ENCODE peak calls at places on chromosomes 1 and 21, in six cellular contexts. One of them, this sample, is unnamed.
A peak's percentile ranks its signal among the peaks of the same experiment; 100 is the strongest.

GRCh38 chr1:172254521-172255222 is 165.8 kb upstream of the C1orf105 start:
- DNase-seq in activated T-cell treated with anti-CD3 and anti-CD28 coated beads for 48 hours: no peak
- DNase-seq in NCI-H2081: no peak
- DNase-seq in AML-193: no peak
- DNase-seq in NCI-H345: no peak
- DNase-seq in heart left ventricle: no peak
- DNase-seq in this sample: peak; percentile 88

GRCh38 chr1:207084701-207085180 is 3.9 kb upstream of the C4BPB start:
- DNase-seq in activated T-cell treated with anti-CD3 and anti-CD28 coated beads for 48 hours: peak; percentile 12
- DNase-seq in AML-193: peak; percentile 29
- DNase-seq in NCI-H2081: peak; percentile 39
- DNase-seq in NCI-H345: peak; percentile 63
- DNase-seq in heart left ventricle: no peak
- DNase-seq in this sample: peak; percentile 73

GRCh38 chr1:153288634-153289275 is 24.0 kb downstream of the PGLYRP3 start:
- DNase-seq in NCI-H345: no peak
- DNase-seq in AML-193: no peak
- DNase-seq in heart left ventricle: no peak
- DNase-seq in NCI-H2081: no peak
- DNase-seq in activated T-cell treated with anti-CD3 and anti-CD28 coated beads for 48 hours: peak; percentile 27
- DNase-seq in this sample: peak; percentile 21

GRCh38 chr1:82598816-82599215 is 798.1 kb downstream of the ADGRL2 start:
- DNase-seq in NCI-H2081: no peak
- DNase-seq in NCI-H345: no peak
- DNase-seq in heart left ventricle: no peak
- DNase-seq in activated T-cell treated with anti-CD3 and anti-CD28 coated beads for 48 hours: no peak
- DNase-seq in AML-193: no peak
- DNase-seq in this sample: no peak

GRCh38 chr1:110187139-110187890 is 22.8 kb upstream of the KCNC4 start:
- DNase-seq in activated T-cell treated with anti-CD3 and anti-CD28 coated beads for 48 hours: no peak
- DNase-seq in heart left ventricle: peak; percentile 42
- DNase-seq in NCI-H345: no peak
- DNase-seq in AML-193: no peak
- DNase-seq in NCI-H2081: no peak
- DNase-seq in this sample: no peak

GRCh38 chr1:147072371-147073061 is 99.8 kb downstream of the PRKAB2 start:
- DNase-seq in heart left ventricle: no peak
- DNase-seq in AML-193: no peak
- DNase-seq in NCI-H2081: no peak
- DNase-seq in NCI-H345: no peak
- DNase-seq in activated T-cell treated with anti-CD3 and anti-CD28 coated beads for 48 hours: no peak
- DNase-seq in this sample: no peak

GRCh38 chr1:160101037-160101716 is 2.8 kb upstream of the IGSF8 start:
- DNase-seq in NCI-H2081: peak; percentile 80
- DNase-seq in heart left ventricle: peak; percentile 89
- DNase-seq in AML-193: peak; percentile 66
- DNase-seq in NCI-H345: peak; percentile 78
- DNase-seq in activated T-cell treated with anti-CD3 and anti-CD28 coated beads for 48 hours: peak; percentile 68
- DNase-seq in this sample: peak; percentile 66

GRCh38 chr1:112472142-112472541 is 36.6 kb upstream of the WNT2B start:
- DNase-seq in activated T-cell treated with anti-CD3 and anti-CD28 coated beads for 48 hours: no peak
- DNase-seq in NCI-H2081: no peak
- DNase-seq in heart left ventricle: no peak
- DNase-seq in NCI-H345: no peak
- DNase-seq in AML-193: no peak
- DNase-seq in this sample: no peak

GRCh38 chr1:88802404-88802803 is 89.0 kb downstream of the GTF2B start:
- DNase-seq in AML-193: no peak
- DNase-seq in activated T-cell treated with anti-CD3 and anti-CD28 coated beads for 48 hours: no peak
- DNase-seq in NCI-H345: no peak
- DNase-seq in NCI-H2081: no peak
- DNase-seq in heart left ventricle: no peak
- DNase-seq in this sample: no peak

GRCh38 chr1:203506821-203507220 is 12.9 kb downstream of the OPTC start:
- DNase-seq in NCI-H345: no peak
- DNase-seq in AML-193: no peak
- DNase-seq in activated T-cell treated with anti-CD3 and anti-CD28 coated beads for 48 hours: no peak
- DNase-seq in NCI-H2081: no peak
- DNase-seq in heart left ventricle: no peak
- DNase-seq in this sample: no peak

GRCh38 chr21:28444131-28444530 is 548.5 kb downstream of the LTN1 start:
- DNase-seq in NCI-H345: no peak
- DNase-seq in heart left ventricle: no peak
- DNase-seq in NCI-H2081: no peak
- DNase-seq in activated T-cell treated with anti-CD3 and anti-CD28 coated beads for 48 hours: no peak
- DNase-seq in AML-193: no peak
- DNase-seq in this sample: no peak